ENCODE peak calls at places on chromosomes 11 and 22, in ten cellular contexts. M is KBM-7; O is tibial artery; B is choroid plexus epithelial cell; D is T-helper 2 cell; J is NCI-H1092 treated with DMSO at 0.1 percent for 48 hours; U is NCI-H146; T is head of caudate nucleus; Q is stimulated activated CD8-positive, alpha-beta memory T cell treated with anti-CD3 and anti-CD28 coated beads, Interleukin-4, amount 100 ng/mL, for 24 hours; G is progenitor cell of endocrine pancreas. V is an unnamed sample.

GRCh38 chr22:42714768-42715430 is 5.8 kb downstream of the A4GALT start:
- DNase-seq in M (no peak), O (no peak), B (no peak), D (no peak), J (no peak), U (no peak), T (no peak), Q (no peak), G (no peak), V (no peak)

GRCh38 chr11:33197915-33198727 is 36.8 kb upstream of the CSTF3 start:
- DNase-seq in M (peak), O (no peak), B (no peak), D (no peak), J (no peak), U (no peak), T (no peak), Q (no peak), G (no peak), V (no peak)

GRCh38 chr22:42866100-42866499 is 9.0 kb upstream of the ARFGAP3 start:
- DNase-seq in M (no peak), O (no peak), B (no peak), D (no peak), J (no peak), U (no peak), T (no peak), Q (no peak), G (no peak), V (no peak)

GRCh38 chr11:14445542-14446530 is 53.8 kb downstream of the COPB1 start:
- DNase-seq in M (no peak), O (no peak), B (no peak), D (no peak), J (no peak), U (no peak), T (no peak), Q (no peak), G (no peak), V (no peak)

GRCh38 chr11:86063536-86063935 is 5.3 kb downstream of the PICALM start:
- DNase-seq in M (no peak), O (no peak), B (no peak), D (no peak), J (no peak), U (no peak), T (no peak), Q (no peak), G (no peak), V (no peak)

GRCh38 chr11:68934666-68935065 is 31.0 kb downstream of the IGHMBP2 start:
- DNase-seq in M (no peak), O (no peak), B (no peak), D (no peak), J (no peak), U (no peak), T (no peak), Q (no peak), G (no peak), V (no peak)

GRCh38 chr11:134579709-134580634 is 167.9 kb upstream of the B3GAT1 start:
- DNase-seq in M (no peak), O (no peak), B (no peak), D (no peak), J (peak), U (no peak), T (no peak), Q (no peak), G (no peak), V (no peak)

GRCh38 chr11:89021339-89021738 is 44.4 kb downstream of the GRM5 start:
- DNase-seq in M (no peak), O (no peak), B (no peak), D (no peak), J (no peak), U (no peak), T (no peak), Q (no peak), G (no peak), V (no peak)

GRCh38 chr22:28414017-28414416 is 265.6 kb downstream of the TTC28 start:
- DNase-seq in M (no peak), O (no peak), B (peak), D (no peak), J (no peak), U (no peak), T (no peak), Q (no peak), G (no peak), V (no peak)

GRCh38 chr22:50034126-50035081 is 21.8 kb upstream of the IL17REL start:
- DNase-seq in M (no peak), O (no peak), B (peak), D (no peak), J (no peak), U (no peak), T (no peak), Q (no peak), G (no peak), V (no peak)

GRCh38 chr11:128179512-128179911 is 407.8 kb downstream of the ETS1 start:
- DNase-seq in M (no peak), O (no peak), B (no peak), D (no peak), J (no peak), U (no peak), T (no peak), Q (no peak), G (no peak), V (no peak)

GRCh38 chr22:41361716-41362310 is 19.9 kb upstream of the TEF start:
- DNase-seq in M (no peak), O (no peak), B (peak), D (no peak), J (no peak), U (no peak), T (no peak), Q (no peak), G (no peak), V (no peak)

GRCh38 chr22:29979645-29980303 is 96.8 kb downstream of the MTMR3 start:
- DNase-seq in M (no peak), O (no peak), B (no peak), D (no peak), J (no peak), U (no peak), T (no peak), Q (no peak), G (no peak), V (no peak)

GRCh38 chr11:129932385-129933067 is 37.1 kb upstream of the NFRKB start:
- DNase-seq in M (no peak), O (no peak), B (no peak), D (no peak), J (no peak), U (no peak), T (no peak), Q (no peak), G (no peak), V (no peak)

GRCh38 chr22:23841736-23842404 is 3.1 kb upstream of the DERL3 start:
- DNase-seq in M (no peak), O (no peak), B (no peak), D (no peak), J (peak), U (no peak), T (no peak), Q (no peak), G (no peak), V (no peak)

GRCh38 chr11:35038211-35038930 is 100.6 kb upstream of the CD44 start:
- DNase-seq in M (no peak), O (no peak), B (peak), D (no peak), J (no peak), U (no peak), T (no peak), Q (no peak), G (no peak), V (no peak)

GRCh38 chr11:57499413-57499982 is 16.0 kb downstream of the SLC43A1 start:
- DNase-seq in M (no peak), O (peak), B (peak), D (no peak), J (peak), U (no peak), T (peak), Q (peak), G (peak), V (peak)

GRCh38 chr11:45477588-45477987 is 187.8 kb downstream of the CHST1 start:
- DNase-seq in M (no peak), O (no peak), B (no peak), D (no peak), J (no peak), U (no peak), T (no peak), Q (no peak), G (no peak), V (no peak)

GRCh38 chr11:110870816-110871522 is 158.7 kb upstream of the ARHGAP20 start:
- DNase-seq in M (no peak), O (no peak), B (no peak), D (no peak), J (no peak), U (no peak), T (no peak), Q (no peak), G (no peak), V (no peak)

GRCh38 chr11:36233226-36233625 is 56.0 kb downstream of the COMMD9 start:
- DNase-seq in M (no peak), O (no peak), B (peak), D (no peak), J (no peak), U (no peak), T (no peak), Q (no peak), G (no peak), V (no peak)

GRCh38 chr11:124194696-124195418 is 11.7 kb downstream of the OR10D3 start:
- DNase-seq in M (peak), O (peak), B (peak), D (no peak), J (peak), U (peak), T (no peak), Q (peak), G (no peak), V (peak)

GRCh38 chr11:88301478-88302140 is 35.9 kb downstream of the CTSC start:
- DNase-seq in M (no peak), O (no peak), B (no peak), D (no peak), J (no peak), U (no peak), T (no peak), Q (no peak), G (no peak), V (no peak)

GRCh38 chr11:120413480-120413879 is 77.3 kb downstream of the ARHGEF12 start:
- DNase-seq in M (no peak), O (no peak), B (peak), D (no peak), J (no peak), U (no peak), T (no peak), Q (no peak), G (no peak), V (no peak)

GRCh38 chr22:48175721-48176120 is 1413.3 kb downstream of the TBC1D22A start:
- DNase-seq in M (no peak), O (no peak), B (no peak), D (no peak), J (no peak), U (no peak), T (no peak), Q (no peak), G (no peak), V (no peak)

GRCh38 chr22:49811014-49811791 is 16.5 kb downstream of the BRD1 start:
- DNase-seq in M (peak), O (no peak), B (no peak), D (no peak), J (no peak), U (no peak), T (no peak), Q (no peak), G (no peak), V (no peak)

GRCh38 chr11:83835423-83835822 is 549.3 kb upstream of the CCDC90B start:
- DNase-seq in M (no peak), O (no peak), B (no peak), D (no peak), J (no peak), U (no peak), T (no peak), Q (no peak), G (no peak), V (no peak)

GRCh38 chr11:117919326-117920275 is 9.6 kb downstream of the TMPRSS13 start:
- DNase-seq in M (no peak), O (peak), B (no peak), D (no peak), J (no peak), U (no peak), T (no peak), Q (no peak), G (no peak), V (no peak)

GRCh38 chr11:69818243-69819108 is 740 bp downstream of the FGF3 start:
- DNase-seq in M (no peak), O (no peak), B (no peak), D (no peak), J (no peak), U (no peak), T (no peak), Q (no peak), G (no peak), V (no peak)

GRCh38 chr11:33606762-33607161 is 93.9 kb downstream of the C11orf91 start:
- DNase-seq in M (no peak), O (no peak), B (no peak), D (no peak), J (no peak), U (no peak), T (no peak), Q (no peak), G (no peak), V (no peak)

GRCh38 chr22:38614331-38615122 is 41.7 kb downstream of the FAM227A start:
- DNase-seq in M (no peak), O (no peak), B (peak), D (no peak), J (no peak), U (no peak), T (no peak), Q (no peak), G (no peak), V (peak)

GRCh38 chr11:3641701-3642070 is at the start of gene ART5:
- DNase-seq in M (no peak), O (no peak), B (no peak), D (no peak), J (no peak), U (no peak), T (no peak), Q (no peak), G (no peak), V (no peak)

GRCh38 chr22:50236731-50237409 is 8.0 kb downstream of the TUBGCP6 start:
- DNase-seq in M (peak), O (no peak), B (peak), D (no peak), J (no peak), U (peak), T (no peak), Q (no peak), G (no peak), V (no peak)

GRCh38 chr11:355581-356458 is 13.5 kb upstream of the B4GALNT4 start:
- DNase-seq in M (peak), O (peak), B (peak), D (peak), J (no peak), U (peak), T (peak), Q (peak), G (peak), V (peak)

GRCh38 chr22:40410272-40410671 is 39.9 kb downstream of the SGSM3 start:
- DNase-seq in M (no peak), O (no peak), B (no peak), D (no peak), J (no peak), U (no peak), T (no peak), Q (no peak), G (no peak), V (no peak)

GRCh38 chr22:23827351-23827995 is 11.3 kb downstream of the DERL3 start:
- DNase-seq in M (no peak), O (no peak), B (no peak), D (no peak), J (no peak), U (no peak), T (no peak), Q (no peak), G (no peak), V (no peak)

GRCh38 chr11:104352036-104352435 is 188.1 kb upstream of the PDGFD start:
- DNase-seq in M (no peak), O (no peak), B (no peak), D (no peak), J (no peak), U (no peak), T (no peak), Q (no peak), G (no peak), V (no peak)

GRCh38 chr22:40534379-40535188 is 101.9 kb downstream of the MRTFA start:
- DNase-seq in M (peak), O (no peak), B (peak), D (no peak), J (no peak), U (no peak), T (peak), Q (no peak), G (no peak), V (no peak)